ENCODE peak calls at places on chromosome 15, in eight cellular contexts. D, X, L, G, Z, Y, P and K are unnamed samples.
A peak's percentile ranks its signal among the peaks of the same experiment; 100 is the strongest.

GRCh38 chr15:36757189-36757814 is 177.9 kb downstream of the CDIN1 start:
- DNase-seq in D (no peak), X (no peak), L (no peak), G (peak; percentile 50), Z (peak; percentile 46), Y (no peak), P (no peak), K (peak; percentile 22)

GRCh38 chr15:69311319-69311721 is 12.6 kb downstream of the PAQR5 start:
- DNase-seq in D (no peak), X (no peak), L (no peak), G (peak; percentile 54), Z (no peak), Y (no peak), P (peak; percentile 36), K (peak; percentile 45)

GRCh38 chr15:73388256-73388781 is 19.6 kb upstream of the HCN4 start:
- DNase-seq in D (no peak), X (no peak), L (no peak), G (peak; percentile 54), Z (peak; percentile 32), Y (no peak), P (no peak), K (peak; percentile 86)

GRCh38 chr15:45205192-45205591 is 17.4 kb upstream of the SHF start:
- DNase-seq in D (peak; percentile 36), X (peak; percentile 80), L (peak; percentile 65), G (peak; percentile 77), Z (peak; percentile 48), Y (peak; percentile 26), P (no peak), K (peak; percentile 65)

GRCh38 chr15:68775671-68776476 is 44.8 kb downstream of the ANP32A start:
- DNase-seq in D (no peak), X (no peak), L (no peak), G (peak; percentile 67), Z (peak; percentile 53), Y (no peak), P (peak; percentile 91), K (no peak)

GRCh38 chr15:93413745-93414144 is 324.7 kb upstream of the RGMA start:
- DNase-seq in D (no peak), X (no peak), L (no peak), G (no peak), Z (no peak), Y (no peak), P (no peak), K (no peak)

GRCh38 chr15:37112963-37113362 is 12.6 kb upstream of the MEIS2 start:
- DNase-seq in D (no peak), X (no peak), L (no peak), G (no peak), Z (no peak), Y (no peak), P (no peak), K (peak; percentile 26)

GRCh38 chr15:63628123-63628822 is 31.1 kb downstream of the FBXL22 start:
- DNase-seq in D (no peak), X (no peak), L (no peak), G (no peak), Z (no peak), Y (no peak), P (no peak), K (no peak)

GRCh38 chr15:80478075-80478474 is 73.9 kb downstream of the ARNT2 start:
- DNase-seq in D (no peak), X (no peak), L (no peak), G (peak; percentile 70), Z (peak; percentile 83), Y (no peak), P (no peak), K (no peak)

GRCh38 chr15:51401872-51402517 is 60.5 kb downstream of the GLDN start:
- DNase-seq in D (no peak), X (peak; percentile 46), L (no peak), G (peak; percentile 51), Z (no peak), Y (no peak), P (peak; percentile 76), K (peak; percentile 58)

GRCh38 chr15:53976844-53977392 is 1.3 kb upstream of the UNC13C start:
- DNase-seq in D (no peak), X (peak; percentile 55), L (no peak), G (no peak), Z (no peak), Y (no peak), P (peak; percentile 70), K (no peak)

GRCh38 chr15:28922712-28923012 is 36.9 kb downstream of the APBA2 start:
- DNase-seq in D (no peak), X (no peak), L (no peak), G (no peak), Z (no peak), Y (no peak), P (peak; percentile 70), K (no peak)